ENCODE peak calls at places on chromosomes 7 and 10, in seven cellular contexts. One of them, this sample, is unnamed.

GRCh38 chr10:100710151-100710871 is 35.1 kb upstream of the PAX2 start:
- DNase-seq in H9: no peak
- DNase-seq in mesenchymal stem cell: no peak
- DNase-seq in neuronal stem cell: no peak
- DNase-seq in IMR-90: no peak
- DNase-seq in H1: peak
- DNase-seq in trophoblast cell: peak
- DNase-seq in this sample: peak

GRCh38 chr7:99407849-99408346 is 499 bp downstream of the PDAP1 start:
- DNase-seq in H9: no peak
- DNase-seq in mesenchymal stem cell: peak
- DNase-seq in neuronal stem cell: no peak
- DNase-seq in IMR-90: peak
- DNase-seq in H1: no peak
- DNase-seq in trophoblast cell: peak
- DNase-seq in this sample: peak

GRCh38 chr10:70198696-70199466 is 28.6 kb upstream of the SAR1A start:
- DNase-seq in H9: no peak
- DNase-seq in mesenchymal stem cell: no peak
- DNase-seq in neuronal stem cell: no peak
- DNase-seq in IMR-90: no peak
- DNase-seq in H1: no peak
- DNase-seq in trophoblast cell: no peak
- DNase-seq in this sample: peak

GRCh38 chr10:114479307-114479706 is 75.0 kb upstream of the AFAP1L2 start:
- DNase-seq in H9: no peak
- DNase-seq in mesenchymal stem cell: peak
- DNase-seq in neuronal stem cell: no peak
- DNase-seq in IMR-90: no peak
- DNase-seq in H1: no peak
- DNase-seq in trophoblast cell: no peak
- DNase-seq in this sample: no peak

GRCh38 chr10:76185476-76186255 is 754.2 kb downstream of the LRMDA start:
- DNase-seq in H9: no peak
- DNase-seq in mesenchymal stem cell: no peak
- DNase-seq in neuronal stem cell: no peak
- DNase-seq in IMR-90: no peak
- DNase-seq in H1: no peak
- DNase-seq in trophoblast cell: no peak
- DNase-seq in this sample: peak

GRCh38 chr10:35368485-35369048 is 32.3 kb downstream of the CCNY start:
- DNase-seq in H9: no peak
- DNase-seq in mesenchymal stem cell: no peak
- DNase-seq in neuronal stem cell: no peak
- DNase-seq in IMR-90: no peak
- DNase-seq in H1: no peak
- DNase-seq in trophoblast cell: no peak
- DNase-seq in this sample: no peak

GRCh38 chr7:8249121-8249520 is 12.8 kb downstream of the ICA1 start:
- DNase-seq in H9: no peak
- DNase-seq in mesenchymal stem cell: no peak
- DNase-seq in neuronal stem cell: no peak
- DNase-seq in IMR-90: no peak
- DNase-seq in H1: no peak
- DNase-seq in trophoblast cell: no peak
- DNase-seq in this sample: no peak

GRCh38 chr10:95864906-95865813 is 42.6 kb upstream of the CC2D2B start:
- DNase-seq in H9: peak
- DNase-seq in mesenchymal stem cell: peak
- DNase-seq in neuronal stem cell: peak
- DNase-seq in IMR-90: peak
- DNase-seq in H1: no peak
- DNase-seq in trophoblast cell: peak
- DNase-seq in this sample: peak

GRCh38 chr10:62250594-62251198 is 17.9 kb downstream of the RTKN2 start:
- DNase-seq in H9: no peak
- DNase-seq in mesenchymal stem cell: peak
- DNase-seq in neuronal stem cell: no peak
- DNase-seq in IMR-90: peak
- DNase-seq in H1: no peak
- DNase-seq in trophoblast cell: peak
- DNase-seq in this sample: no peak

GRCh38 chr7:150432915-150433892 is 17.2 kb upstream of the GIMAP8 start:
- DNase-seq in H9: no peak
- DNase-seq in mesenchymal stem cell: no peak
- DNase-seq in neuronal stem cell: no peak
- DNase-seq in IMR-90: no peak
- DNase-seq in H1: no peak
- DNase-seq in trophoblast cell: peak
- DNase-seq in this sample: no peak

GRCh38 chr10:129958686-129959543 is 5.2 kb downstream of the EBF3 start:
- DNase-seq in H9: peak
- DNase-seq in mesenchymal stem cell: no peak
- DNase-seq in neuronal stem cell: peak
- DNase-seq in IMR-90: no peak
- DNase-seq in H1: peak
- DNase-seq in trophoblast cell: no peak
- DNase-seq in this sample: peak

GRCh38 chr7:155560196-155560595 is 13.8 kb upstream of the CNPY1 start:
- DNase-seq in H9: no peak
- DNase-seq in mesenchymal stem cell: no peak
- DNase-seq in neuronal stem cell: no peak
- DNase-seq in IMR-90: no peak
- DNase-seq in H1: no peak
- DNase-seq in trophoblast cell: no peak
- DNase-seq in this sample: no peak

GRCh38 chr7:96331233-96331632 is 9.3 kb upstream of the SLC25A13 start:
- DNase-seq in H9: no peak
- DNase-seq in mesenchymal stem cell: no peak
- DNase-seq in neuronal stem cell: no peak
- DNase-seq in IMR-90: no peak
- DNase-seq in H1: no peak
- DNase-seq in trophoblast cell: no peak
- DNase-seq in this sample: no peak

GRCh38 chr7:46301677-46302076 is 380.6 kb upstream of the IGFBP3 start:
- DNase-seq in H9: no peak
- DNase-seq in mesenchymal stem cell: peak
- DNase-seq in neuronal stem cell: no peak
- DNase-seq in IMR-90: peak
- DNase-seq in H1: no peak
- DNase-seq in trophoblast cell: no peak
- DNase-seq in this sample: no peak

GRCh38 chr7:28804990-28805389 is 153.1 kb downstream of the TRIL start:
- DNase-seq in H9: no peak
- DNase-seq in mesenchymal stem cell: no peak
- DNase-seq in neuronal stem cell: no peak
- DNase-seq in IMR-90: peak
- DNase-seq in H1: no peak
- DNase-seq in trophoblast cell: no peak
- DNase-seq in this sample: no peak

GRCh38 chr10:132542086-132542775 is 4.6 kb downstream of the INPP5A start:
- DNase-seq in H9: no peak
- DNase-seq in mesenchymal stem cell: no peak
- DNase-seq in neuronal stem cell: no peak
- DNase-seq in IMR-90: no peak
- DNase-seq in H1: no peak
- DNase-seq in trophoblast cell: no peak
- DNase-seq in this sample: no peak

GRCh38 chr7:64849250-64849923 is 53.7 kb upstream of the ZNF273 start:
- DNase-seq in H9: no peak
- DNase-seq in mesenchymal stem cell: no peak
- DNase-seq in neuronal stem cell: no peak
- DNase-seq in IMR-90: peak
- DNase-seq in H1: no peak
- DNase-seq in trophoblast cell: no peak
- DNase-seq in this sample: peak

GRCh38 chr7:135257790-135258189 is 24.2 kb downstream of the STRA8 start:
- DNase-seq in H9: peak
- DNase-seq in mesenchymal stem cell: no peak
- DNase-seq in neuronal stem cell: no peak
- DNase-seq in IMR-90: no peak
- DNase-seq in H1: no peak
- DNase-seq in trophoblast cell: no peak
- DNase-seq in this sample: no peak

GRCh38 chr7:138948403-138948802 is 32.8 kb downstream of the KIAA1549 start:
- DNase-seq in H9: no peak
- DNase-seq in mesenchymal stem cell: no peak
- DNase-seq in neuronal stem cell: no peak
- DNase-seq in IMR-90: no peak
- DNase-seq in H1: no peak
- DNase-seq in trophoblast cell: no peak
- DNase-seq in this sample: no peak

GRCh38 chr7:67423058-67423457 is 426.4 kb downstream of the TYW1 start:
- DNase-seq in H9: no peak
- DNase-seq in mesenchymal stem cell: no peak
- DNase-seq in neuronal stem cell: no peak
- DNase-seq in IMR-90: no peak
- DNase-seq in H1: no peak
- DNase-seq in trophoblast cell: no peak
- DNase-seq in this sample: no peak

GRCh38 chr10:21343087-21343486 is 182.4 kb downstream of the SKIDA1 start:
- DNase-seq in H9: no peak
- DNase-seq in mesenchymal stem cell: no peak
- DNase-seq in neuronal stem cell: no peak
- DNase-seq in IMR-90: no peak
- DNase-seq in H1: no peak
- DNase-seq in trophoblast cell: no peak
- DNase-seq in this sample: no peak

GRCh38 chr7:49974035-49974434 is 119.0 kb downstream of the ZPBP start:
- DNase-seq in H9: no peak
- DNase-seq in mesenchymal stem cell: no peak
- DNase-seq in neuronal stem cell: no peak
- DNase-seq in IMR-90: no peak
- DNase-seq in H1: no peak
- DNase-seq in trophoblast cell: no peak
- DNase-seq in this sample: no peak

GRCh38 chr7:135217645-135218509 is 6.6 kb upstream of the WDR91 start:
- DNase-seq in H9: no peak
- DNase-seq in mesenchymal stem cell: no peak
- DNase-seq in neuronal stem cell: no peak
- DNase-seq in IMR-90: no peak
- DNase-seq in H1: no peak
- DNase-seq in trophoblast cell: peak
- DNase-seq in this sample: no peak

GRCh38 chr10:133529576-133529946 is 2.4 kb downstream of the CYP2E1 start:
- DNase-seq in H9: no peak
- DNase-seq in mesenchymal stem cell: no peak
- DNase-seq in neuronal stem cell: no peak
- DNase-seq in IMR-90: no peak
- DNase-seq in H1: no peak
- DNase-seq in trophoblast cell: no peak
- DNase-seq in this sample: no peak

GRCh38 chr7:148978091-148978490 is 50.2 kb downstream of the PDIA4 start:
- DNase-seq in H9: no peak
- DNase-seq in mesenchymal stem cell: no peak
- DNase-seq in neuronal stem cell: no peak
- DNase-seq in IMR-90: no peak
- DNase-seq in H1: no peak
- DNase-seq in trophoblast cell: no peak
- DNase-seq in this sample: no peak
- H3K23ac ChIP-seq in H9: no peak
- H3K23ac ChIP-seq in mesenchymal stem cell: no peak
- H3K23ac ChIP-seq in neuronal stem cell: no peak
- H3K23ac ChIP-seq in IMR-90: no peak
- H3K23ac ChIP-seq in H1: no peak
- H3K23ac ChIP-seq in trophoblast cell: no peak
- H3K23ac ChIP-seq in this sample: no peak

GRCh38 chr10:128095753-128096469 is 30.3 kb downstream of the MKI67 start:
- DNase-seq in H9: no peak
- DNase-seq in mesenchymal stem cell: no peak
- DNase-seq in neuronal stem cell: no peak
- DNase-seq in IMR-90: no peak
- DNase-seq in H1: no peak
- DNase-seq in trophoblast cell: peak
- DNase-seq in this sample: no peak

GRCh38 chr10:128092454-128092853 is 33.8 kb downstream of the MKI67 start:
- DNase-seq in H9: no peak
- DNase-seq in mesenchymal stem cell: no peak
- DNase-seq in neuronal stem cell: no peak
- DNase-seq in IMR-90: peak
- DNase-seq in H1: no peak
- DNase-seq in trophoblast cell: no peak
- DNase-seq in this sample: peak

GRCh38 chr10:128087884-128088695 is 38.1 kb downstream of the MKI67 start:
- DNase-seq in H9: peak
- DNase-seq in mesenchymal stem cell: no peak
- DNase-seq in neuronal stem cell: no peak
- DNase-seq in IMR-90: no peak
- DNase-seq in H1: no peak
- DNase-seq in trophoblast cell: peak
- DNase-seq in this sample: peak

GRCh38 chr10:128095023-128095752 is 31.0 kb downstream of the MKI67 start:
- DNase-seq in H9: no peak
- DNase-seq in mesenchymal stem cell: no peak
- DNase-seq in neuronal stem cell: no peak
- DNase-seq in IMR-90: no peak
- DNase-seq in H1: no peak
- DNase-seq in trophoblast cell: peak
- DNase-seq in this sample: peak

DNA sequence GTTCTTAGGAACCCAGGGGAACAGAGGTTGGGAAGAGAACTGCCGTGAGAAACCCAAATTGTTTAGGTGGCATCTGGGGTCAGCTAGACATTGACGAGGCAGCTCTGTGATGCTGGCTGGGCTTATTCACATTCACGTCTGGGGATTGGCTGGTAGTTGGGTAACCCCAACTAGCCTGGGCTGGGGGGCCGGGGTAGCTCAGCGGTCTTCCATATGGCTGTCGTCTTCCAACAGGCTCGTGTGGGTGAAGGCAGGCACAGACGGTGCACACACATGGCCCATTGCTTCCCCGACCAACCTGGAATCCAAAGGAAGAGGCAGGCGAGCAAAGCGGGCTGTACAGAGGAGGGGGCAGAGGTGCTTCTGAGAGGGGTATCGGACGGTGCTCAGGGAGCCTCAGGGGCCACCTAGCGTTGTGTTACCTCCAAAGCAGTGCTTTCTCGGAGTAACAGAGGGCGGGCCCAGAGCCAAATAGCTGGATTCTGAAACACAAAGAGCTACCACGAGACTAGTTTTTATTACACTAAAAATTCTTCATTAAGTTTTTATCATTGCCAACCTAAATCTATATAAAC is 34.5 kb downstream of the MKI67 start:
- DNase-seq in H9: peak
- DNase-seq in mesenchymal stem cell: no peak
- DNase-seq in neuronal stem cell: no peak
- DNase-seq in IMR-90: no peak
- DNase-seq in H1: peak
- DNase-seq in trophoblast cell: no peak
- DNase-seq in this sample: peak
- H2BK5ac ChIP-seq in H9: no peak
- H2BK5ac ChIP-seq in mesenchymal stem cell: no peak
- H2BK5ac ChIP-seq in neuronal stem cell: no peak
- H2BK5ac ChIP-seq in IMR-90: no peak
- H2BK5ac ChIP-seq in H1: no peak
- H2BK5ac ChIP-seq in trophoblast cell: no peak
- H2BK5ac ChIP-seq in this sample: no peak

GRCh38 chr10:85934586-85934985 is 432.0 kb downstream of the GRID1 start:
- DNase-seq in H9: no peak
- DNase-seq in mesenchymal stem cell: no peak
- DNase-seq in neuronal stem cell: no peak
- DNase-seq in IMR-90: no peak
- DNase-seq in H1: no peak
- DNase-seq in trophoblast cell: no peak
- DNase-seq in this sample: no peak
- H2AK5ac ChIP-seq in H9: no peak
- H2AK5ac ChIP-seq in mesenchymal stem cell: no peak
- H2AK5ac ChIP-seq in neuronal stem cell: no peak
- H2AK5ac ChIP-seq in IMR-90: no peak
- H2AK5ac ChIP-seq in H1: no peak
- H2AK5ac ChIP-seq in trophoblast cell: no peak
- H2AK5ac ChIP-seq in this sample: no peak

GRCh38 chr7:149125189-149125863 is 798 bp downstream of the ZNF425 start:
- DNase-seq in H9: no peak
- DNase-seq in mesenchymal stem cell: no peak
- DNase-seq in neuronal stem cell: no peak
- DNase-seq in IMR-90: no peak
- DNase-seq in H1: peak
- DNase-seq in trophoblast cell: no peak
- DNase-seq in this sample: peak
- H3K23ac ChIP-seq in H9: no peak
- H3K23ac ChIP-seq in mesenchymal stem cell: no peak
- H3K23ac ChIP-seq in neuronal stem cell: peak
- H3K23ac ChIP-seq in IMR-90: peak
- H3K23ac ChIP-seq in H1: no peak
- H3K23ac ChIP-seq in trophoblast cell: no peak
- H3K23ac ChIP-seq in this sample: peak